ENCODE peak calls at places on chromosome 3, in ten cellular contexts. One of them, this sample, is unnamed.
A peak's percentile ranks its signal among the peaks of the same experiment; 100 is the strongest.

GRCh38 chr3:128813003-128813564 is 66.3 kb upstream of the ACAD9 start:
- DNase-seq in CD4-positive, alpha-beta T cell: no peak
- DNase-seq in BE2C: no peak
- DNase-seq in thoracic aorta: no peak
- DNase-seq in left ventricle myocardium inferior: no peak
- DNase-seq in foreskin keratinocyte: no peak
- DNase-seq in psoas muscle: no peak
- DNase-seq in esophagus squamous epithelium: no peak
- DNase-seq in spleen: no peak
- DNase-seq in heart right ventricle: no peak
- DNase-seq in this sample: no peak

GRCh38 chr3:148205945-148206845 is 491.5 kb upstream of the AGTR1 start:
- DNase-seq in foreskin keratinocyte: no peak
- DNase-seq in heart right ventricle: no peak
- DNase-seq in esophagus squamous epithelium: no peak
- DNase-seq in spleen: no peak
- DNase-seq in BE2C: no peak
- DNase-seq in left ventricle myocardium inferior: no peak
- DNase-seq in thoracic aorta: no peak
- DNase-seq in CD4-positive, alpha-beta T cell: no peak
- DNase-seq in psoas muscle: no peak
- DNase-seq in this sample: no peak

GRCh38 chr3:30649572-30650310 is 43.3 kb downstream of the TGFBR2 start:
- DNase-seq in BE2C: no peak
- DNase-seq in CD4-positive, alpha-beta T cell: no peak
- DNase-seq in thoracic aorta: no peak
- DNase-seq in heart right ventricle: no peak
- DNase-seq in foreskin keratinocyte: no peak
- DNase-seq in left ventricle myocardium inferior: no peak
- DNase-seq in esophagus squamous epithelium: no peak
- DNase-seq in spleen: no peak
- DNase-seq in psoas muscle: no peak
- DNase-seq in this sample: no peak

GRCh38 chr3:109553573-109554371 is 216.4 kb upstream of the DPPA4 start:
- DNase-seq in esophagus squamous epithelium: no peak
- DNase-seq in thoracic aorta: no peak
- DNase-seq in foreskin keratinocyte: peak; percentile 91
- DNase-seq in psoas muscle: no peak
- DNase-seq in spleen: no peak
- DNase-seq in BE2C: no peak
- DNase-seq in left ventricle myocardium inferior: no peak
- DNase-seq in CD4-positive, alpha-beta T cell: no peak
- DNase-seq in heart right ventricle: no peak
- DNase-seq in this sample: no peak

GRCh38 chr3:157531301-157531660 is 28.1 kb upstream of the VEPH1 start:
- DNase-seq in foreskin keratinocyte: peak; percentile 15
- DNase-seq in CD4-positive, alpha-beta T cell: no peak
- DNase-seq in thoracic aorta: no peak
- DNase-seq in psoas muscle: no peak
- DNase-seq in spleen: no peak
- DNase-seq in heart right ventricle: no peak
- DNase-seq in left ventricle myocardium inferior: no peak
- DNase-seq in BE2C: no peak
- DNase-seq in esophagus squamous epithelium: no peak
- DNase-seq in this sample: no peak

GRCh38 chr3:139251529-139251928 is 92.3 kb upstream of the MRPS22 start:
- DNase-seq in psoas muscle: no peak
- DNase-seq in CD4-positive, alpha-beta T cell: no peak
- DNase-seq in foreskin keratinocyte: no peak
- DNase-seq in spleen: no peak
- DNase-seq in thoracic aorta: no peak
- DNase-seq in esophagus squamous epithelium: no peak
- DNase-seq in left ventricle myocardium inferior: no peak
- DNase-seq in BE2C: no peak
- DNase-seq in heart right ventricle: no peak
- DNase-seq in this sample: no peak

GRCh38 chr3:51295625-51296024 is 89.5 kb upstream of the MANF start:
- DNase-seq in thoracic aorta: no peak
- DNase-seq in BE2C: no peak
- DNase-seq in left ventricle myocardium inferior: no peak
- DNase-seq in CD4-positive, alpha-beta T cell: no peak
- DNase-seq in foreskin keratinocyte: no peak
- DNase-seq in psoas muscle: no peak
- DNase-seq in esophagus squamous epithelium: no peak
- DNase-seq in spleen: no peak
- DNase-seq in heart right ventricle: no peak
- DNase-seq in this sample: no peak

GRCh38 chr3:78035020-78035660 is 995.2 kb downstream of the ROBO2 start:
- DNase-seq in esophagus squamous epithelium: no peak
- DNase-seq in heart right ventricle: no peak
- DNase-seq in foreskin keratinocyte: no peak
- DNase-seq in thoracic aorta: no peak
- DNase-seq in spleen: no peak
- DNase-seq in left ventricle myocardium inferior: no peak
- DNase-seq in CD4-positive, alpha-beta T cell: no peak
- DNase-seq in BE2C: no peak
- DNase-seq in psoas muscle: no peak
- DNase-seq in this sample: no peak

GRCh38 chr3:55402886-55403605 is 84.1 kb downstream of the WNT5A start:
- DNase-seq in psoas muscle: no peak
- DNase-seq in left ventricle myocardium inferior: no peak
- DNase-seq in CD4-positive, alpha-beta T cell: no peak
- DNase-seq in heart right ventricle: no peak
- DNase-seq in thoracic aorta: no peak
- DNase-seq in spleen: no peak
- DNase-seq in BE2C: no peak
- DNase-seq in esophagus squamous epithelium: no peak
- DNase-seq in foreskin keratinocyte: no peak
- DNase-seq in this sample: peak; percentile 52

GRCh38 chr3:25897019-25897418 is 107.1 kb downstream of the OXSM start:
- DNase-seq in foreskin keratinocyte: no peak
- DNase-seq in thoracic aorta: no peak
- DNase-seq in BE2C: peak; percentile 40
- DNase-seq in heart right ventricle: no peak
- DNase-seq in esophagus squamous epithelium: no peak
- DNase-seq in left ventricle myocardium inferior: no peak
- DNase-seq in spleen: no peak
- DNase-seq in CD4-positive, alpha-beta T cell: no peak
- DNase-seq in psoas muscle: no peak
- DNase-seq in this sample: no peak
- TF ChIP-seq CTCF in foreskin keratinocyte: peak; percentile 27
- TF ChIP-seq CTCF in thoracic aorta: no peak
- TF ChIP-seq CTCF in BE2C: peak; percentile 71
- TF ChIP-seq CTCF in heart right ventricle: no peak
- TF ChIP-seq CTCF in esophagus squamous epithelium: no peak
- TF ChIP-seq CTCF in left ventricle myocardium inferior: peak; percentile 53
- TF ChIP-seq CTCF in spleen: no peak
- TF ChIP-seq CTCF in CD4-positive, alpha-beta T cell: no peak
- TF ChIP-seq CTCF in psoas muscle: no peak
- TF ChIP-seq CTCF in this sample: peak; percentile 42

GRCh38 chr3:24272408-24272807 is 222.2 kb downstream of the THRB start:
- DNase-seq in spleen: no peak
- DNase-seq in foreskin keratinocyte: peak; percentile 7
- DNase-seq in psoas muscle: no peak
- DNase-seq in CD4-positive, alpha-beta T cell: no peak
- DNase-seq in thoracic aorta: no peak
- DNase-seq in BE2C: no peak
- DNase-seq in esophagus squamous epithelium: no peak
- DNase-seq in heart right ventricle: no peak
- DNase-seq in left ventricle myocardium inferior: no peak
- DNase-seq in this sample: no peak

GRCh38 chr3:24270204-24270671 is 224.4 kb downstream of the THRB start:
- DNase-seq in thoracic aorta: no peak
- DNase-seq in foreskin keratinocyte: peak; percentile 4
- DNase-seq in heart right ventricle: no peak
- DNase-seq in psoas muscle: no peak
- DNase-seq in left ventricle myocardium inferior: no peak
- DNase-seq in BE2C: no peak
- DNase-seq in CD4-positive, alpha-beta T cell: no peak
- DNase-seq in spleen: no peak
- DNase-seq in esophagus squamous epithelium: no peak
- DNase-seq in this sample: no peak

GRCh38 chr3:24270744-24271143 is 223.9 kb downstream of the THRB start:
- DNase-seq in psoas muscle: no peak
- DNase-seq in esophagus squamous epithelium: no peak
- DNase-seq in heart right ventricle: no peak
- DNase-seq in CD4-positive, alpha-beta T cell: no peak
- DNase-seq in spleen: no peak
- DNase-seq in left ventricle myocardium inferior: no peak
- DNase-seq in BE2C: no peak
- DNase-seq in thoracic aorta: no peak
- DNase-seq in foreskin keratinocyte: no peak
- DNase-seq in this sample: no peak

GRCh38 chr3:24272875-24273274 is 221.8 kb downstream of the THRB start:
- DNase-seq in heart right ventricle: no peak
- DNase-seq in psoas muscle: no peak
- DNase-seq in left ventricle myocardium inferior: no peak
- DNase-seq in foreskin keratinocyte: peak; percentile 55
- DNase-seq in BE2C: no peak
- DNase-seq in esophagus squamous epithelium: no peak
- DNase-seq in thoracic aorta: no peak
- DNase-seq in CD4-positive, alpha-beta T cell: no peak
- DNase-seq in spleen: no peak
- DNase-seq in this sample: no peak

DNA sequence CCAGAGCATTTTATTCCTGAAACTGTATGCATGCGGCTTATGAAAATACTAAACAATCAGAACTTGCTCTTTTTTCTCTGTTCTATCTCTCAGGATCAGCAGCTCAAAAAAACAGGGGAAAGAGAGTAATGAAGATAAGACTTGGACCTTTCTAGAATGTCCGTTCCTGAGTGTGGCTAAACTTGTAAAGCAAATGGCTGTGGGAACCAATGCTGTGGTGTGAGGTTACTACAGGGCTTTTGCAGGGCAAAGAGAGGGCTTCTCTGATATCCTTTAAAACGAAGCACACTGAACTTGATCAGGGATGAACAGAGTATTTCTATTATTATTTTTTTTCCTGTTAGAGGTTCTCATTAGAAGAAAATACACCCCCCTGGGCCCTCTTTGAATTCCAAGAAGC is 223.4 kb downstream of the THRB start:
- DNase-seq in BE2C: no peak
- DNase-seq in esophagus squamous epithelium: no peak
- DNase-seq in thoracic aorta: no peak
- DNase-seq in psoas muscle: no peak
- DNase-seq in spleen: no peak
- DNase-seq in left ventricle myocardium inferior: no peak
- DNase-seq in foreskin keratinocyte: no peak
- DNase-seq in CD4-positive, alpha-beta T cell: no peak
- DNase-seq in heart right ventricle: no peak
- DNase-seq in this sample: no peak
- H3K27me3 ChIP-seq in BE2C: no peaks in the 10 kb centered on the region
- H3K27me3 ChIP-seq in esophagus squamous epithelium: no peaks in the 10 kb centered on the region
- H3K27me3 ChIP-seq in thoracic aorta: no peaks in the 10 kb centered on the region
- H3K27me3 ChIP-seq in psoas muscle: no peaks in the 10 kb centered on the region
- H3K27me3 ChIP-seq in spleen: no peaks in the 10 kb centered on the region
- H3K27me3 ChIP-seq in left ventricle myocardium inferior: no peaks in the 10 kb centered on the region
- H3K27me3 ChIP-seq in foreskin keratinocyte: no peaks in the 10 kb centered on the region
- H3K27me3 ChIP-seq in CD4-positive, alpha-beta T cell: no peaks in the 10 kb centered on the region
- H3K27me3 ChIP-seq in heart right ventricle: no peaks in the 10 kb centered on the region
- H3K27me3 ChIP-seq in this sample: no peaks in the 10 kb centered on the region

DNA sequence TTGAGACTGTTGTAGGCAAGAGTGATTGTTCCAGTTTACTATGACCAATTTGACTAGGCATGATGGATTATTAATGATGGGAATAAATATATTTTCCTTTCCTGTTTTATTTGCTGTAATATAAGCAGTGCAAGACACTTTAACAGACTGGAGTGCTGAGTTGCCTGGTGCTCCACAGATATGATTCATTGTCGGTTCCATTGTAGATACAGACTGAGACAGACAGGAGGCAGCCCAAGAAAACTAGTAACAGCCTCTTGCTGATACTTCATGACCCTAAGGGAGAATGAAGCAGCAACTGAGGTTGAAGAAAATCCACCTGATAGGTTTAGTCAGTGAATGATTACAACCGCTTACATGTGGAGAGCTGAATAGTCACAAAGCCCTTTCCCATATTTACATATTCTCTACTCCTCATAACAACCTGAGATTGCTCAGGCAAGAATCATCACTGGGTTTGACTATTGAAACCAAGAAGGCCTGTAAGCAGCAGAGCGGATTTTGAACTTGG is 235.1 kb upstream of the TPRG1 start:
- DNase-seq in thoracic aorta: no peak
- DNase-seq in esophagus squamous epithelium: no peak
- DNase-seq in heart right ventricle: no peak
- DNase-seq in CD4-positive, alpha-beta T cell: no peak
- DNase-seq in left ventricle myocardium inferior: no peak
- DNase-seq in foreskin keratinocyte: no peak
- DNase-seq in BE2C: no peak
- DNase-seq in psoas muscle: no peak
- DNase-seq in spleen: no peak
- DNase-seq in this sample: no peak
- TF ChIP-seq CTCF in thoracic aorta: no peak
- TF ChIP-seq CTCF in esophagus squamous epithelium: no peak
- TF ChIP-seq CTCF in heart right ventricle: no peak
- TF ChIP-seq CTCF in CD4-positive, alpha-beta T cell: no peak
- TF ChIP-seq CTCF in left ventricle myocardium inferior: no peak
- TF ChIP-seq CTCF in foreskin keratinocyte: peak; percentile 10
- TF ChIP-seq CTCF in BE2C: no peak
- TF ChIP-seq CTCF in psoas muscle: no peak
- TF ChIP-seq CTCF in spleen: no peak
- TF ChIP-seq CTCF in this sample: no peak

GRCh38 chr3:53147161-53147902 is 13.7 kb upstream of the PRKCD start:
- DNase-seq in left ventricle myocardium inferior: no peak
- DNase-seq in foreskin keratinocyte: no peak
- DNase-seq in thoracic aorta: no peak
- DNase-seq in heart right ventricle: no peak
- DNase-seq in esophagus squamous epithelium: no peak
- DNase-seq in spleen: no peak
- DNase-seq in psoas muscle: peak; percentile 8
- DNase-seq in CD4-positive, alpha-beta T cell: no peak
- DNase-seq in BE2C: no peak
- DNase-seq in this sample: no peak

GRCh38 chr3:53149006-53149690 is 11.9 kb upstream of the PRKCD start:
- DNase-seq in heart right ventricle: no peak
- DNase-seq in foreskin keratinocyte: no peak
- DNase-seq in CD4-positive, alpha-beta T cell: no peak
- DNase-seq in psoas muscle: no peak
- DNase-seq in spleen: no peak
- DNase-seq in thoracic aorta: no peak
- DNase-seq in esophagus squamous epithelium: no peak
- DNase-seq in left ventricle myocardium inferior: no peak
- DNase-seq in BE2C: no peak
- DNase-seq in this sample: no peak

GRCh38 chr3:53149699-53150098 is 11.3 kb upstream of the PRKCD start:
- DNase-seq in spleen: no peak
- DNase-seq in esophagus squamous epithelium: no peak
- DNase-seq in heart right ventricle: no peak
- DNase-seq in CD4-positive, alpha-beta T cell: no peak
- DNase-seq in foreskin keratinocyte: no peak
- DNase-seq in thoracic aorta: no peak
- DNase-seq in left ventricle myocardium inferior: no peak
- DNase-seq in psoas muscle: peak; percentile 3
- DNase-seq in BE2C: no peak
- DNase-seq in this sample: no peak

GRCh38 chr3:53146319-53146868 is 14.6 kb upstream of the PRKCD start:
- DNase-seq in CD4-positive, alpha-beta T cell: no peak
- DNase-seq in left ventricle myocardium inferior: no peak
- DNase-seq in psoas muscle: peak; percentile 5
- DNase-seq in BE2C: no peak
- DNase-seq in spleen: no peak
- DNase-seq in heart right ventricle: no peak
- DNase-seq in foreskin keratinocyte: no peak
- DNase-seq in thoracic aorta: no peak
- DNase-seq in esophagus squamous epithelium: no peak
- DNase-seq in this sample: no peak

GRCh38 chr3:53147903-53148400 is 13.1 kb upstream of the PRKCD start:
- DNase-seq in psoas muscle: peak; percentile 5
- DNase-seq in spleen: no peak
- DNase-seq in esophagus squamous epithelium: no peak
- DNase-seq in CD4-positive, alpha-beta T cell: no peak
- DNase-seq in thoracic aorta: no peak
- DNase-seq in foreskin keratinocyte: no peak
- DNase-seq in left ventricle myocardium inferior: no peak
- DNase-seq in heart right ventricle: no peak
- DNase-seq in BE2C: no peak
- DNase-seq in this sample: no peak
- H3K27me3 ChIP-seq in psoas muscle: no peaks in the 10 kb centered on the region
- H3K27me3 ChIP-seq in spleen: no peaks in the 10 kb centered on the region
- H3K27me3 ChIP-seq in esophagus squamous epithelium: no peaks in the 10 kb centered on the region
- H3K27me3 ChIP-seq in CD4-positive, alpha-beta T cell: no peaks in the 10 kb centered on the region
- H3K27me3 ChIP-seq in thoracic aorta: no peaks in the 10 kb centered on the region
- H3K27me3 ChIP-seq in foreskin keratinocyte: peaks cover 7% of the 10 kb centered on the region
- H3K27me3 ChIP-seq in left ventricle myocardium inferior: no peaks in the 10 kb centered on the region
- H3K27me3 ChIP-seq in heart right ventricle: no peaks in the 10 kb centered on the region
- H3K27me3 ChIP-seq in BE2C: no peaks in the 10 kb centered on the region
- H3K27me3 ChIP-seq in this sample: no peaks in the 10 kb centered on the region